ENCODE peak calls at places on chromosomes 2 and 18, in four cellular contexts. W is heart right ventricle, U is brain microvascular endothelial cell, G is foreskin fibroblast. P is an unnamed sample.

GRCh38 chr18:3062798-3063563 is 50.0 kb upstream of the LPIN2 start:
- DNase-seq in G (peak; percentile 20), U (no peak), W (peak; percentile 76), P (peak; percentile 10)

GRCh38 chr2:40412456-40412855 is 39.4 kb downstream of the SLC8A1 start:
- DNase-seq in W (no peak), U (peak; percentile 55), G (no peak), P (no peak)

GRCh38 chr2:32862269-32863055 is 84.3 kb upstream of the LTBP1 start:
- DNase-seq in U (no peak), G (no peak), W (no peak), P (no peak)

GRCh38 chr2:138829326-138829725 is 49.1 kb upstream of the NXPH2 start:
- DNase-seq in U (peak; percentile 17), G (no peak), W (peak; percentile 28), P (no peak)

GRCh38 chr2:144198116-144198515 is 321.8 kb downstream of the ZEB2 start:
- DNase-seq in W (no peak), G (no peak), U (peak; percentile 46), P (no peak)

GRCh38 chr2:67290451-67290991 is 106.6 kb upstream of the ETAA1 start:
- DNase-seq in G (peak; percentile 68), W (no peak), U (peak; percentile 70), P (peak; percentile 71)

GRCh38 chr18:46276736-46277135 is 172.6 kb downstream of the HAUS1 start:
- DNase-seq in U (no peak), G (no peak), W (no peak), P (no peak)

GRCh38 chr18:44602845-44603244 is 77.8 kb upstream of the SETBP1 start:
- DNase-seq in W (no peak), U (no peak), G (peak; percentile 65), P (no peak)

GRCh38 chr2:16406497-16406896 is 259.1 kb downstream of the CYRIA start:
- DNase-seq in U (no peak), G (no peak), W (no peak), P (no peak)

GRCh38 chr2:42337356-42337820 is 23.6 kb downstream of the COX7A2L start:
- DNase-seq in W (no peak), G (no peak), U (peak; percentile 34), P (no peak)
- TF ChIP-seq CTCF in W (no peak), G (no peak), U (peak; percentile 49), P (no peak)

DNA sequence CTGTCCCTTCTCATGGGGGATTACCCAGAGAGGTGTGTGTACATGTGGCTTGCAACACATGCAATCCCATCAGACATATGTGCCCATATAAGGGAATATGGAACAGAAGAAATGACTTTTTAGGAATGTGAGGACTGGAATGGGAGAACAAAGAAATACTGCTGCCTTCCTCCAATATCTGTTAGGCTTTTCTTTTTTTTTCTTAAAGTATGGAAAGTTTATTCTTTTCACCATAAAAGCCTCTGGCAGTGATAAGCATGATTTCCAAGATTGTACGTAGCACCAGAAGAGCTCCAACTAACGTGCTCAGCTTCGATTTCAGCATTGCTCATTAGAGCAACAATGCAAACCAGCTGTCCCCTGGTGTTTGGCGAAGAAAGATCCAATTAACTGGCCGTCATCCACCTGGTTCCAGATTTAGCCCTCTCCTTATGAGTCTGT is 113.6 kb downstream of the ADCYAP1 start:
- DNase-seq in G (no peak), W (no peak), U (no peak), P (no peak)
- TF ChIP-seq CTCF in G (no peak), W (no peak), U (no peak), P (no peak)

GRCh38 chr18:53698907-53699306 is 525.6 kb downstream of the MBD2 start:
- DNase-seq in W (no peak), G (peak; percentile 5), U (peak; percentile 45), P (peak; percentile 5)
- TF ChIP-seq CTCF in W (peak; percentile 51), G (peak; percentile 63), U (peak; percentile 71), P (peak; percentile 68)

GRCh38 chr2:120899799-120900198 is 164.1 kb downstream of the GLI2 start:
- DNase-seq in U (no peak), G (no peak), W (no peak), P (no peak)
- TF ChIP-seq CTCF in U (peak; percentile 15), G (no peak), W (no peak), P (no peak)

P was measured in AG09319.